ENCODE peak calls at places on chromosomes 11 and 22, in ten cellular contexts. K is HCT116; B is psoas muscle; U is Caco-2; I is heart right ventricle; R is fibroblast of lung; N is left lung; T is endothelial cell; D is CD8-positive, alpha-beta T cell; M is epithelial cell of proximal tubule. Z is an unnamed sample.

GRCh38 chr11:3615998-3616397 is 25.8 kb downstream of the ART5 start:
- DNase-seq in N (no peak), B (no peak), I (no peak), T (no peak), M (no peak), R (no peak), K (no peak), D (no peak), U (no peak), Z (no peak)

GRCh38 chr11:86500500-86501170 is 125.9 kb downstream of the CCDC81 start:
- DNase-seq in I (no peak), M (no peak), U (no peak), R (no peak), K (no peak), N (no peak), B (no peak), T (no peak), D (no peak), Z (no peak)

GRCh38 chr11:116793476-116794096 is 1.9 kb upstream of the APOA5 start:
- DNase-seq in K (peak; percentile 26), T (no peak), B (no peak), N (no peak), D (no peak), I (no peak), U (no peak), M (no peak), R (peak; percentile 34), Z (no peak)

GRCh38 chr22:41772645-41773044 is 27.8 kb upstream of the CCDC134 start:
- DNase-seq in K (no peak), N (no peak), T (no peak), D (no peak), B (no peak), R (no peak), M (no peak), I (no peak), U (no peak), Z (no peak)

GRCh38 chr11:959027-959426 is 33.4 kb downstream of the AP2A2 start:
- DNase-seq in T (no peak), M (no peak), N (peak; percentile 72), K (no peak), R (no peak), U (no peak), I (no peak), D (no peak), B (no peak), Z (no peak)

GRCh38 chr22:22931557-22932270 is 44.1 kb downstream of the IGLL5 start:
- DNase-seq in R (no peak), N (peak; percentile 57), M (no peak), D (no peak), I (no peak), U (no peak), K (no peak), T (no peak), B (no peak), Z (no peak)

GRCh38 chr11:122159173-122159701 is 43.2 kb upstream of the BLID start:
- DNase-seq in R (peak; percentile 84), T (no peak), N (no peak), B (no peak), U (no peak), D (no peak), M (no peak), K (no peak), I (peak; percentile 19), Z (peak; percentile 16)

GRCh38 chr11:46330887-46331652 is 16.2 kb upstream of the DGKZ start:
- DNase-seq in K (no peak), R (no peak), I (no peak), B (no peak), U (no peak), T (no peak), D (peak; percentile 48), M (no peak), N (no peak), Z (no peak)

GRCh38 chr11:128757235-128757711 is 63.4 kb downstream of the FLI1 start:
- DNase-seq in D (peak; percentile 66), R (peak; percentile 17), M (no peak), K (peak; percentile 3), B (no peak), I (peak; percentile 49), N (peak; percentile 14), T (no peak), U (no peak), Z (no peak)

GRCh38 chr22:20503816-20504215 is 3.6 kb upstream of the MED15 start:
- DNase-seq in M (no peak), B (no peak), I (no peak), U (no peak), D (no peak), N (no peak), R (no peak), K (no peak), T (no peak), Z (no peak)

GRCh38 chr11:132466983-132467382 is 1065.3 kb downstream of the OPCML start:
- DNase-seq in M (no peak), R (no peak), I (no peak), N (no peak), T (peak; percentile 22), B (no peak), U (no peak), K (no peak), D (no peak), Z (no peak)

DNA sequence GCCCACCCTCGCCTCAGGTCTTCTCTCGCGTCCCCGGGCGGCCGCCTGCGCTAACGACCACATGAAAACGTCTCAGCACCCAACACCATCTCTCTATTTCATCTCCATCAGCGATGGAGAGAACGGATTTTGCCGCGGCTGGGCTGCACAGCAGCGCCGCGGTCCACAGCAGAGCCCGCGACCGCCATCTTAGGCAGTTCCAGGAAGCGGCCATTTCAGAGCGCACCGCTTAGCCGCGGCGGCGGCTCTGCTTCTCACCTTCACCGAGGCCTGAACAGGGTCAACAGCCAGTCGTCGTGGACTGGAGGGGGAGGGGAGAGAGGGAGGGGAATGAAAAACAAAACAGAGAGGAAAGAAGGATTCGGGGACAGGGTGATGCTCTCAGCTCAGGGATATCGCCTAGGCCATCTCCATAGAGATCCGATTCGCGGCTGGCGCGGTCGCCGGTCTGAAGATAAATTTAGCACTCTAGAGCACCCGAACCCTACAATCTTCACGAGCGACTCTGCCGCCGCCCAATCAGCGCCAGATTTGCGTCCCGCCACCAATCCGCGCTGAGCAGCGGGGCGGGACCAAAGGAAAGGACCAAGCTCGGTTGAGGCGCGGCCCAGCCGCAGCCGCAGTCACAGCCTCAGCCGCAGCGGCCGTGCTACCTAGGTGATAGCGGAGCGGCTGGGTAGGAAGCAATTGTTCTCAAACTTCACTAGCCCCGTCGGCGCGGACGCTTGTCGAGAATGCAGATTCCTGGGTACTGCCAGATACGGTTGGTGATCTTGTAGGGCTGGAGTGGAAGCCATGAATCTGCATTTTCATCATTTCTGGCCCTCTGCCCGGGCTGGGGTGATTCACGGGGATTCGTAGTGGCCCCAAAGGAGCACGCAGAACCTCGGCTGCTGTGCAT is at the start of gene ZBED5:
- DNase-seq in N (peak; percentile 97), M (no peak), D (peak; percentile 93), K (peak; percentile 94), T (peak; percentile 95), U (peak; percentile 96), R (peak; percentile 98), I (peak; percentile 97), B (peak; percentile 97), Z (peak; percentile 95)
- TF ChIP-seq CTCF in N (no peak), M (peak; percentile 22), D (no peak), K (no peak), T (no peak), U (peak; percentile 29), R (peak; percentile 11), I (peak; percentile 8), B (peak; percentile 26), Z (no peak)

GRCh38 chr22:47002692-47003091 is 240.2 kb downstream of the TBC1D22A start:
- DNase-seq in I (no peak), M (no peak), T (no peak), B (no peak), N (no peak), D (no peak), R (no peak), U (peak; percentile 12), K (no peak), Z (no peak)
- TF ChIP-seq CTCF in I (no peak), M (no peak), T (no peak), B (no peak), N (no peak), D (no peak), R (no peak), U (no peak), K (no peak), Z (no peak)

DNA sequence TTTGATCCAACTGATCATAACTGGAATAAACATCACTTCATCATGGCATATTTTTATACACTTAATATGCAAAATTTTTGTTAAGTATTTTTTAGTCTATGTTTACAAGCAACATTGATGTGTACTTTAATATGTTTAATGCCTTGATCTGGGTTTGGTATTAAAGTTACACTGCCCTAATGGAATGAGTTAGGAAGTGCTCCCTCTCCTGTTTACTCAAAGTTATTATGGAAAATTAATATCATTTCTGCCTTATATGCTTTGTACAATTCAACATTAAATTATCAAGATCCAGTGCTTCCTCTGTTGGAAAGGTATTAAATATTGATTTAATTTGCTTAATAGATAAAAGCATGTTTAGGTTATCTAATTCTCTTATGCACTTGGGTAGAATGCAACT is 927.3 kb upstream of the RAG2 start:
- DNase-seq in R (peak; percentile 44), N (no peak), K (no peak), M (no peak), I (no peak), B (no peak), T (no peak), D (no peak), U (no peak), Z (no peak)
- TF ChIP-seq CTCF in R (peak; percentile 20), N (no peak), K (no peak), M (peak; percentile 27), I (no peak), B (no peak), T (no peak), D (no peak), U (no peak), Z (no peak)

GRCh38 chr22:26380072-26380471 is 49.0 kb upstream of the ASPHD2 start:
- DNase-seq in K (no peak), N (no peak), T (no peak), U (no peak), I (no peak), D (no peak), B (no peak), R (no peak), M (no peak), Z (no peak)

GRCh38 chr22:26372890-26373289 is 56.2 kb upstream of the ASPHD2 start:
- DNase-seq in N (no peak), M (no peak), T (no peak), R (no peak), B (no peak), U (no peak), K (no peak), D (no peak), I (no peak), Z (no peak)

GRCh38 chr22:26374645-26375044 is 54.4 kb upstream of the ASPHD2 start:
- DNase-seq in K (no peak), I (no peak), T (no peak), R (no peak), U (no peak), D (no peak), M (no peak), N (no peak), B (no peak), Z (peak; percentile 38)

DNA sequence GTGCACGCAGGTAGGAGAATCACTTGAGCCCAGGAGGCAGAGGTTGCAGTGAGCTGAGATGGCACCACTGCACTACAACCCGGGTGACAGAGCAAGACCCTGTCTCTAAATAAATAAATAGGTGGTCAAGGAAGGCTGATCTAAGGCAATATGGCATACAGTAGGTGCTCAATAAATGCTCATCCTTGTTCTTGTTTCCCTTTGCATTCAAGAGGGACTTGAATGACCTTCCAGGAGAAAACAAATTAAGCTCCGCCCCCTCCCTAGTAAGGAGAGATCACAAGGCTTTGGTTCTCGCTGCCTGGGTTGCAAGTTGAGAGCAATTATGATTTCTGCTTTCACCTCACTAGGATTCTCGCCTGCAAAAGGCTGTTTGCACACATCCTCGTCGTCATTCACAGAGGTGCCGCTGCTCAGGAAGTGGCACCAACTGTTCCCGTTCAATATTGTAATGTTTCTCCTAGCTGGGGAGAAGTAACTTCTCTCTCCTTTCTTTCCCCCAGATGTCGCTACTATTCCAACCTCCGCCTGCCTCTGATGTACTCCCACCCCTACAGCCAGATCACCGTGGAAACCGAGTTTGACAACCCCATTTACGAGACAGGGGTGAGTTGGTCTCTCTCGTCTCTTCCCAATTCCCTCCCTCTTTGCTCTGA is 51.8 kb upstream of the ASPHD2 start:
- DNase-seq in B (no peak), K (no peak), D (no peak), N (no peak), M (no peak), T (no peak), U (no peak), R (no peak), I (no peak), Z (no peak)
- TF ChIP-seq CTCF in B (no peak), K (peak; percentile 11), D (no peak), N (no peak), M (peak; percentile 29), T (no peak), U (no peak), R (no peak), I (no peak), Z (no peak)